ENCODE peak calls at places on chromosomes 7 and 10, in five cellular contexts. One of them, this sample, is unnamed. For H3K4me1, the result is how much of the 10 kb centered on the place peaks cover.

GRCh38 chr7:134752006-134752760 is 27.3 kb upstream of the CALD1 start:
- DNase-seq in CD4-positive, alpha-beta memory T cell: no peak
- DNase-seq in cardiac muscle cell: no peak
- DNase-seq in heart right ventricle: no peak
- DNase-seq in fibroblast of lung: peak
- DNase-seq in this sample: peak

GRCh38 chr7:130903358-130903974 is 169.5 kb upstream of the KLF14 start:
- DNase-seq in CD4-positive, alpha-beta memory T cell: peak
- DNase-seq in cardiac muscle cell: no peak
- DNase-seq in heart right ventricle: no peak
- DNase-seq in fibroblast of lung: peak
- DNase-seq in this sample: no peak

GRCh38 chr10:111344804-111345203 is 268.0 kb downstream of the ADRA2A start:
- DNase-seq in heart right ventricle: no peak
- DNase-seq in CD4-positive, alpha-beta memory T cell: no peak
- DNase-seq in cardiac muscle cell: peak
- DNase-seq in fibroblast of lung: no peak
- DNase-seq in this sample: no peak

GRCh38 chr7:123966936-123967335 is 41.9 kb downstream of the SPAM1 start:
- DNase-seq in fibroblast of lung: no peak
- DNase-seq in cardiac muscle cell: peak
- DNase-seq in heart right ventricle: no peak
- DNase-seq in CD4-positive, alpha-beta memory T cell: no peak
- DNase-seq in this sample: no peak

GRCh38 chr7:81857385-81857784 is 87.5 kb upstream of the HGF start:
- DNase-seq in heart right ventricle: no peak
- DNase-seq in cardiac muscle cell: no peak
- DNase-seq in CD4-positive, alpha-beta memory T cell: no peak
- DNase-seq in fibroblast of lung: peak
- DNase-seq in this sample: no peak

GRCh38 chr7:35253680-35254495 is at the start of gene TBX20:
- DNase-seq in fibroblast of lung: peak
- DNase-seq in CD4-positive, alpha-beta memory T cell: no peak
- DNase-seq in cardiac muscle cell: peak
- DNase-seq in heart right ventricle: peak
- DNase-seq in this sample: no peak

GRCh38 chr10:5941579-5941978 is 35.8 kb downstream of the IL15RA start:
- DNase-seq in fibroblast of lung: no peak
- DNase-seq in heart right ventricle: no peak
- DNase-seq in CD4-positive, alpha-beta memory T cell: no peak
- DNase-seq in cardiac muscle cell: no peak
- DNase-seq in this sample: no peak

GRCh38 chr7:105940111-105940510 is 23.0 kb upstream of the CDHR3 start:
- DNase-seq in cardiac muscle cell: no peak
- DNase-seq in heart right ventricle: no peak
- DNase-seq in fibroblast of lung: no peak
- DNase-seq in CD4-positive, alpha-beta memory T cell: no peak
- DNase-seq in this sample: no peak

GRCh38 chr10:110304394-110304779 is 333 bp downstream of the SMNDC1 start:
- DNase-seq in cardiac muscle cell: peak
- DNase-seq in heart right ventricle: peak
- DNase-seq in fibroblast of lung: no peak
- DNase-seq in CD4-positive, alpha-beta memory T cell: no peak
- DNase-seq in this sample: no peak

GRCh38 chr10:33134011-33134751 is 176.2 kb upstream of the ITGB1 start:
- DNase-seq in CD4-positive, alpha-beta memory T cell: peak
- DNase-seq in heart right ventricle: no peak
- DNase-seq in cardiac muscle cell: no peak
- DNase-seq in fibroblast of lung: peak
- DNase-seq in this sample: no peak

GRCh38 chr10:131119626-131120355 is 191.7 kb downstream of the TCERG1L start:
- DNase-seq in fibroblast of lung: no peak
- DNase-seq in CD4-positive, alpha-beta memory T cell: no peak
- DNase-seq in heart right ventricle: no peak
- DNase-seq in cardiac muscle cell: no peak
- DNase-seq in this sample: no peak
- H3K4me1 ChIP-seq in fibroblast of lung: under half
- H3K4me1 ChIP-seq in CD4-positive, alpha-beta memory T cell: under half
- H3K4me1 ChIP-seq in heart right ventricle: under half
- H3K4me1 ChIP-seq in cardiac muscle cell: under half
- H3K4me1 ChIP-seq in this sample: under half

DNA sequence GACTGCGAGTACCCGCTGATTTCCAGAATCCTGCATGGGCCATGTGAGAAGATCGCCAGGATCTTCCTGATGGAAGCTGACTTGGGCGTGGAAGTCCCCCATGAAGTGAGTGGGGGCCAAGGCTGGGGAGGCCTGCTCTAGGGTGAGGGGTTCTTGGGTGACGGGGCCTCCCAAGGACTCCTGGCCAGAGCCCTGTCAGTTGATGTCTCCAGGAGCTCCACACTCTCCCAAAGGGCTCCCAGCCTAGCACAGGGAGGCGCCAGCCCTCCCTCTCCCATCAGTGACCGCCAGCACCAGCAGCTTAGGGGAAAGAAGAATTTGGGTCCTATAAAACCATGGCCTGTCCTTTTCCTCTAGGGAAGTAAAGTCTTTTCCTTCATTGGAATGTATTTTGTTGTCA is 9.8 kb upstream of the ZNF22 start:
- DNase-seq in heart right ventricle: no peak
- DNase-seq in fibroblast of lung: no peak
- DNase-seq in cardiac muscle cell: no peak
- DNase-seq in CD4-positive, alpha-beta memory T cell: no peak
- DNase-seq in this sample: no peak
- H3K4me1 ChIP-seq in heart right ventricle: half or more
- H3K4me1 ChIP-seq in fibroblast of lung: under half
- H3K4me1 ChIP-seq in cardiac muscle cell: under half
- H3K4me1 ChIP-seq in CD4-positive, alpha-beta memory T cell: under half
- H3K4me1 ChIP-seq in this sample: half or more

DNA sequence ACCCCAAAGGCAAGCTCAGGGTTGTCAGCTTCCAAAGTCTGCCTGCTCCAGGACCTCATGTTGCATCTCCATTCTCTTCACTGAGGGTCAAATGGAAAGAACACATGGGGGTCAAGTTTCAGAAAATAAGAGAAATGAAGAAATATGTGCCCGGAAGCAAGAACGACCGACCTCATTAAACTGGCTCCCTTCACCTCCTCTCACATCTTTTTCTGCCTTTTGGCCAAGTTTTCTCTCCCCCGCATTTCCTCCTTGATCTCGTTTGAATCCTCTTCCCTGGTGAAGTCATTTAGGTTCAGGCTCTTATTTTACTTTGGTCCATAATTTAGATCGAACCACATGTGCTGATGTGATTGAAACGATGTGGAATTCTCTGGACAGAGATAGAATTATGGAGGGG is 44.2 kb downstream of the EGFR start:
- DNase-seq in heart right ventricle: no peak
- DNase-seq in cardiac muscle cell: no peak
- DNase-seq in CD4-positive, alpha-beta memory T cell: no peak
- DNase-seq in fibroblast of lung: no peak
- DNase-seq in this sample: no peak
- H3K4me1 ChIP-seq in heart right ventricle: half or more
- H3K4me1 ChIP-seq in cardiac muscle cell: under half
- H3K4me1 ChIP-seq in CD4-positive, alpha-beta memory T cell: under half
- H3K4me1 ChIP-seq in fibroblast of lung: under half
- H3K4me1 ChIP-seq in this sample: under half

GRCh38 chr10:95260909-95261552 is 29.8 kb downstream of the PDLIM1 start:
- DNase-seq in heart right ventricle: no peak
- DNase-seq in CD4-positive, alpha-beta memory T cell: no peak
- DNase-seq in fibroblast of lung: peak
- DNase-seq in cardiac muscle cell: no peak
- DNase-seq in this sample: no peak

GRCh38 chr10:95263864-95264226 is 27.0 kb downstream of the PDLIM1 start:
- DNase-seq in CD4-positive, alpha-beta memory T cell: no peak
- DNase-seq in fibroblast of lung: no peak
- DNase-seq in cardiac muscle cell: no peak
- DNase-seq in heart right ventricle: no peak
- DNase-seq in this sample: no peak

GRCh38 chr10:95260397-95260881 is 30.4 kb downstream of the PDLIM1 start:
- DNase-seq in fibroblast of lung: peak
- DNase-seq in cardiac muscle cell: peak
- DNase-seq in heart right ventricle: no peak
- DNase-seq in CD4-positive, alpha-beta memory T cell: no peak
- DNase-seq in this sample: peak

GRCh38 chr10:95262763-95263518 is 27.9 kb downstream of the PDLIM1 start:
- DNase-seq in CD4-positive, alpha-beta memory T cell: no peak
- DNase-seq in heart right ventricle: no peak
- DNase-seq in cardiac muscle cell: no peak
- DNase-seq in fibroblast of lung: no peak
- DNase-seq in this sample: no peak

GRCh38 chr10:95261926-95262325 is 28.9 kb downstream of the PDLIM1 start:
- DNase-seq in heart right ventricle: no peak
- DNase-seq in fibroblast of lung: no peak
- DNase-seq in CD4-positive, alpha-beta memory T cell: no peak
- DNase-seq in cardiac muscle cell: no peak
- DNase-seq in this sample: no peak
- H3K4me1 ChIP-seq in heart right ventricle: half or more
- H3K4me1 ChIP-seq in fibroblast of lung: under half
- H3K4me1 ChIP-seq in CD4-positive, alpha-beta memory T cell: under half
- H3K4me1 ChIP-seq in cardiac muscle cell: under half
- H3K4me1 ChIP-seq in this sample: half or more

DNA sequence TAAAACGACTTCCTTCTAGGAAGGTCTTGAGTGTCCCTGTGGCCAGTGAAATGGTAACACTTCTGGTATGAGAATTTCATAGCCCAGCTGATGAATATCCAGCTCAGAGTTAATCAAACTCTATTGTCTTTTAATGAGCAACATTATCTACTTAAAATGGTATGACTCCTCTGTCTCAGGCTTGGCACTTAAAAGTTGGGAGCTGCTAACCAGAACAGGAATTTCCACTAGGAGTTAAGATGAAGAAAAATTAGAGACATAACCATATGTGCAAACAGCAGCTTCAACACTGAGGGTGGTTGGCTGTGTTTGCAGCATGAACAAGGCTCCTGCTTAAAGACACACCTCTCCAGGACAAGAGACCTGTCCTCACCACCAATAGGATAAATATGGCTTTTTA is 46.8 kb downstream of the CH25H start:
- DNase-seq in cardiac muscle cell: no peak
- DNase-seq in fibroblast of lung: peak
- DNase-seq in CD4-positive, alpha-beta memory T cell: no peak
- DNase-seq in heart right ventricle: no peak
- DNase-seq in this sample: no peak
- H3K4me1 ChIP-seq in cardiac muscle cell: under half
- H3K4me1 ChIP-seq in fibroblast of lung: under half
- H3K4me1 ChIP-seq in CD4-positive, alpha-beta memory T cell: under half
- H3K4me1 ChIP-seq in heart right ventricle: under half
- H3K4me1 ChIP-seq in this sample: under half

DNA sequence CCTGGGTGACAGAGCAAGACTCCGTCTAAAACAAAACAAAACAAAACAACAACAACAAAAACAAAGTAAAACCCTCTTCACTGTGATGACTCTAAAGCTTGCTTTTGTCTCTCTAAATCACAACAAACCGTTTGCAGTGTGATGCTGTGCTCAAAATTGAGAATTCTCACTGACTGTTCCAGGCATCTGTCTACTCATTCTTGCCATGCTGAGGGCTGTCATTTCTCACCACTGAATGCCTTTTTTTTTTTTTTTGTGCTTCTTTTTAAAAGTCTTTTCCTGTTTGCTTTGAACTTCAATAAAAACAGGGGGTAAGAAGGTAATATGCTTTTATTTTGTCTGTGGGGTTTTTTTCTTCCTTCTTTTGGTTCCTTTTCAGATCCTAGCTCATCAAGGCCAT is 10.4 kb downstream of the FAS start:
- DNase-seq in fibroblast of lung: no peak
- DNase-seq in cardiac muscle cell: no peak
- DNase-seq in heart right ventricle: no peak
- DNase-seq in CD4-positive, alpha-beta memory T cell: peak
- DNase-seq in this sample: no peak
- H3K4me1 ChIP-seq in fibroblast of lung: under half
- H3K4me1 ChIP-seq in cardiac muscle cell: under half
- H3K4me1 ChIP-seq in heart right ventricle: under half
- H3K4me1 ChIP-seq in CD4-positive, alpha-beta memory T cell: half or more
- H3K4me1 ChIP-seq in this sample: under half

GRCh38 chr7:47448971-47449370 is 132.9 kb downstream of the TNS3 start:
- DNase-seq in heart right ventricle: no peak
- DNase-seq in cardiac muscle cell: no peak
- DNase-seq in CD4-positive, alpha-beta memory T cell: no peak
- DNase-seq in fibroblast of lung: no peak
- DNase-seq in this sample: no peak
- H3K4me1 ChIP-seq in heart right ventricle: half or more
- H3K4me1 ChIP-seq in cardiac muscle cell: under half
- H3K4me1 ChIP-seq in CD4-positive, alpha-beta memory T cell: under half
- H3K4me1 ChIP-seq in fibroblast of lung: half or more
- H3K4me1 ChIP-seq in this sample: half or more

DNA sequence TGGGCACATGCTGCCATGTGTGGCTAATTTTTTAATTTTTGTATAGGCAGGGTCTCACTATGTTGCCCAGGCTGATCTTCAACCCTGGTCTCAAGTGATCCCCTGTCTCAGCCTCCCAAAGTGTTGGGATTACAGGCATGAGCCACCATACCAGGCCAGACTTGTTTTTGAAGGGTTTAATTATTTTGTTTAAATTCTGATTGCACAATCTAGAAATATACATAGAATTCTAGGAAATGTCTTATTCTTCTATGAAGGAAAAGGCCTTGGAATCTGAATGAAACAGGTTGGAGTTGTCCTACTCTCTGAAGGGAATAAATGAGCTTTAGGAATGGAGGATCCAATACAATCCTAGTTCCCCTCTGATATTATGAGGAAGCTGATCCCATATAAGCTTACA is 15.5 kb upstream of the JCAD start:
- DNase-seq in cardiac muscle cell: no peak
- DNase-seq in CD4-positive, alpha-beta memory T cell: no peak
- DNase-seq in heart right ventricle: no peak
- DNase-seq in fibroblast of lung: no peak
- DNase-seq in this sample: no peak
- H3K4me1 ChIP-seq in cardiac muscle cell: under half
- H3K4me1 ChIP-seq in CD4-positive, alpha-beta memory T cell: under half
- H3K4me1 ChIP-seq in heart right ventricle: under half
- H3K4me1 ChIP-seq in fibroblast of lung: under half
- H3K4me1 ChIP-seq in this sample: under half

DNA sequence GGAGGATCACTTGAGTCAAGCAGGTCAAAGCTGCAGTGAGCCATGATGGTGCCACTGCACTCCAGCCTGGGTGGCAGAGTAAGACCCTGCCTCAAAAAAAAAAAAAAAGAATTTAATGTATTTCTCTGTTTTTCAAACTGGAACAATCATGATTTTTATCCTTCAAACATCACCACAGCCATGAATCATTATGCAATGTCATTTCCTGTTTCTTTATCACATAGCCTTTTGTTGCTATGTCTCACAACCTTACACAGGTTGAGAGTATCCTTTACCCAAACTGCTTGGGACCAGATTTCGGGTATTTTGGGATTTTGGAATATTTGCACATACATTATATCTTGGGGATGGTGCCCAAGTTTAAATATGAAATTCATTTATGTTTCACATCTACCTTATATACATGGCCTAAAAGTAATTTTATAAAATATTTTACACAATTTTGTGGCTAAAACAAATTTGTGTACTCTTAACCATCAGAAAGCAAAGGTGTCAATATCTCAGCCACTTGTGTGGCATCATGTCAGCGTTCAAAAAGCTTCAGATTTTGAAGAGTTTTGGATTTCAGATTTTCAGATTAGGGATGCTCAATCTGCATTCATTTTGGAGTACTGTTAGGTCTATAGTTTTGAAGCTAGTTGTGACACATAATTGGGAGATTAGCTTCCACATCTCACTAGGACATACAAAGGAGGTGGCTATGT is 8.2 kb downstream of the NT5C3A start:
- DNase-seq in heart right ventricle: no peak
- DNase-seq in CD4-positive, alpha-beta memory T cell: peak
- DNase-seq in cardiac muscle cell: no peak
- DNase-seq in fibroblast of lung: peak
- DNase-seq in this sample: no peak
- H3K4me1 ChIP-seq in heart right ventricle: under half
- H3K4me1 ChIP-seq in CD4-positive, alpha-beta memory T cell: under half
- H3K4me1 ChIP-seq in cardiac muscle cell: under half
- H3K4me1 ChIP-seq in fibroblast of lung: under half
- H3K4me1 ChIP-seq in this sample: under half